ENCODE peak calls at places on chromosome 19, in five cellular contexts. T is lung; D is CD4-positive, alpha-beta T cell; Q is keratinocyte; V is A673. X is an unnamed sample.
A peak's percentile ranks its signal among the peaks of the same experiment; 100 is the strongest.

GRCh38 chr19:16376649-16377048 is 52.0 kb downstream of the KLF2 start:
- DNase-seq in T (no peak), D (no peak), Q (no peak), V (peak; percentile 19), X (no peak)

GRCh38 chr19:7850429-7850819 is 20.4 kb downstream of the EVI5L start:
- DNase-seq in T (no peak), D (no peak), Q (no peak), V (no peak), X (no peak)

GRCh38 chr19:47613165-47614146 is 4.5 kb downstream of the BICRA start:
- DNase-seq in T (no peak), D (no peak), Q (no peak), V (peak; percentile 86), X (no peak)

GRCh38 chr19:4584670-4585460 is 25.4 kb upstream of the SEMA6B start:
- DNase-seq in T (no peak), D (no peak), Q (no peak), V (peak; percentile 56), X (no peak)

GRCh38 chr19:19179548-19180441 is 9.7 kb upstream of the MEF2B start:
- DNase-seq in T (no peak), D (no peak), Q (no peak), V (no peak), X (no peak)

GRCh38 chr19:55166530-55167268 is at the start of gene DNAAF3:
- DNase-seq in T (peak; percentile 94), D (peak; percentile 68), Q (peak; percentile 93), V (peak; percentile 99), X (peak; percentile 96)

GRCh38 chr19:51531349-51532315 is at the start of gene SIGLEC6:
- DNase-seq in T (peak; percentile 54), D (no peak), Q (no peak), V (no peak), X (no peak)

GRCh38 chr19:45103625-45104319 is 10.8 kb downstream of the PPP1R37 start:
- DNase-seq in T (no peak), D (no peak), Q (no peak), V (peak; percentile 45), X (no peak)

GRCh38 chr19:3304871-3305423 is 61.4 kb upstream of the NFIC start:
- DNase-seq in T (peak; percentile 71), D (peak; percentile 83), Q (no peak), V (peak; percentile 89), X (peak; percentile 72)

GRCh38 chr19:3298853-3299449 is 67.4 kb upstream of the NFIC start:
- DNase-seq in T (no peak), D (no peak), Q (no peak), V (no peak), X (no peak)

DNA sequence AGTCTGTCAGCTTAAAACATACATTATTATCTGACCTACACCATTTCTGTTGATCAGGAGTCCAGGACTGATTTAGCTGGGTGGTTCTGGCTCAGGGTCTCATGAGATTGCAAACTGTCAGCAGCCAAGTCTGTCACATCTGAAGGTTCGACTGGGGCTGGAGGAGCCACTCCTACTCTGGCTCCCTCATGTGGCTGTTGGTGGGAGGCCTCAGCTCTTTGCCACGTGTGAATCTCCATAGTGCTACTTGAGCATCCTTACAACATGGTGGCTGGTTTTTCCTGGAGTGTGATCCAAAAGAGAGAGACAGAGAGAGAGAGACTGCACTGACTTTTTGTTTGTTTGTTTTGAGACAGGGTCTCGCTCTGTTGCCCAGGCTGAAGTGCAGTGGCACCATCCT is 63.6 kb upstream of the NFIC start:
- DNase-seq in T (no peak), D (no peak), Q (no peak), V (peak; percentile 55), X (no peak)
- TF ChIP-seq CTCF in T (no peak), D (no peak), Q (peak; percentile 14), V (peak; percentile 29), X (no peak)

GRCh38 chr19:49200238-49200862 is 42.8 kb downstream of the TRPM4 start:
- DNase-seq in T (no peak), D (no peak), Q (no peak), V (peak; percentile 53), X (no peak)

GRCh38 chr19:49201042-49201441 is 43.5 kb downstream of the TRPM4 start:
- DNase-seq in T (no peak), D (no peak), Q (no peak), V (no peak), X (no peak)

GRCh38 chr19:49210901-49211451 is 53.4 kb downstream of the TRPM4 start:
- DNase-seq in T (no peak), D (no peak), Q (no peak), V (no peak), X (no peak)

GRCh38 chr19:49210108-49210900 is 52.7 kb downstream of the TRPM4 start:
- DNase-seq in T (no peak), D (peak; percentile 44), Q (no peak), V (peak; percentile 96), X (no peak)

DNA sequence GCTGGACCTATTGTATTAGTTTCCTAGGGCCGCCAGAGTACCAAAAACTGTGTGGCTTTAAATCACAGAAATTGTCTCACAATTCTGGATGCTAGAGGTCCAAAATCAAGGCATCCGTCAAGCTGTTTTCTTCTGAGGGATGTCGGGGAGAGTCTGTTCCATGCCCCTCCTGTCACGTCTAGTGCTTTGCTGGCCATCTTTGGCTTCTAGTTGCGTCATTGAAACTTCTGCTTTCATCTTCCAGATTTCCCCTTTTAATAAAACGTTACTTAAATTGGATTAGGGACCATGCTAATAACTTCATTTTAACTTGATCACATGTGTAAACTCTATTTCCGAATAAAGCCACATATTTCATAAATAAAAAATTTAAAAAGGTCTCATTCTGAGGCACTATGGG is 47.5 kb downstream of the TRPM4 start:
- DNase-seq in T (no peak), D (no peak), Q (no peak), V (no peak), X (no peak)
- TF ChIP-seq CTCF in T (no peak), D (no peak), Q (no peak), V (no peak), X (no peak)

GRCh38 chr19:50266041-50266440 is 62.6 kb downstream of the MYH14 start:
- DNase-seq in T (no peak), D (no peak), Q (no peak), V (no peak), X (no peak)
- TF ChIP-seq CTCF in T (no peak), D (no peak), Q (no peak), V (no peak), X (no peak)

GRCh38 chr19:50488795-50489194 is 12.1 kb upstream of the GARIN5A start:
- DNase-seq in T (no peak), D (no peak), Q (no peak), V (no peak), X (no peak)

GRCh38 chr19:50490411-50490811 is 13.8 kb upstream of the GARIN5A start:
- DNase-seq in T (no peak), D (no peak), Q (no peak), V (no peak), X (no peak)

GRCh38 chr19:50489461-50490011 is 12.9 kb upstream of the GARIN5A start:
- DNase-seq in T (no peak), D (no peak), Q (no peak), V (no peak), X (no peak)

GRCh38 chr19:50485284-50485955 is 8.8 kb upstream of the GARIN5A start:
- DNase-seq in T (no peak), D (no peak), Q (no peak), V (no peak), X (no peak)

DNA sequence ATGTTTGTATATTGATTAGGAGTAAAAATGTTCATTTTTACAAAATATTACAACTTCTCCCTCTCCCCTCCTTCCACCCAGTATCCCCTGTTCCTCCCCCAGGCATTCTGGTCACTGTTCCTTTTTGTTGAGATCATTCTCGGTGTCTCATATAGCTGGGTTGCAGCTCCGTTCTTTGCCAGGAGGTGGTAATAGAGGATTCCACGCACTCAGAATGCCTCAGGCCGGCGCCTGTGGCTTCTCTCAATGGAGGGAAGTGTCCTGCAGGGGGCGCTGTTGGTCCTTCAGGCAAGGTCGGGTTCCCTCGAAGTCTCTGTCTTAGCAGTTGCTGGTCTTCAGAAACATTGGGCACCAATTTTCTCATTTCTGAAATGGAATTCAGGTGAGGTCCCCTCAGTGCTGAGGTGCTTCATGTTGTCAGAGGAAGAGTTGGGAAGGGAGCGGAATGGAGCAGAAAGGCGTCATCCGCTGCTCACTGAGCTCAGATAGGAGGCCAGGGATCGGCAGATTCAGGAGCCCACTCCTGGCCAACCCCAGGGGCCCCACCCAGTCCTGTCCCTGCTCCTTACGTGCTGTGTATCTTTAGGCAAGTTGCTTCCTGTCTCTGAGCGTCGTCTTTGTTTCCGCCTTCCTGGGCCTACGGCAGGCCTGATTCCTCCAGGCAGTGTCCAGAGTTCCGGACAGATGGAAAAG is 10.3 kb upstream of the GARIN5A start:
- DNase-seq in T (no peak), D (peak; percentile 50), Q (peak; percentile 32), V (peak; percentile 78), X (no peak)
- TF ChIP-seq CTCF in T (no peak), D (peak; percentile 58), Q (peak; percentile 79), V (peak; percentile 67), X (no peak)

X was measured in right atrium auricular region.